ENCODE peak calls at places on chromosomes 6 and 20, in six cellular contexts. One of them, this sample, is unnamed.

GRCh38 chr6:68771426-68771825 is 136.3 kb downstream of the ADGRB3 start:
- DNase-seq in cardiac muscle cell: no peak
- DNase-seq in fibroblast of lung: no peak
- DNase-seq in psoas muscle: no peak
- DNase-seq in fibroblast of mammary gland: no peak
- DNase-seq in astrocyte: no peak
- DNase-seq in this sample: no peak

GRCh38 chr20:62136283-62137091 is 6.7 kb downstream of the PSMA7 start:
- DNase-seq in fibroblast of lung: peak
- DNase-seq in fibroblast of mammary gland: peak
- DNase-seq in cardiac muscle cell: peak
- DNase-seq in psoas muscle: peak
- DNase-seq in astrocyte: peak
- DNase-seq in this sample: peak

GRCh38 chr6:19320066-19320465 is 517.1 kb upstream of the ID4 start:
- DNase-seq in astrocyte: no peak
- DNase-seq in cardiac muscle cell: no peak
- DNase-seq in fibroblast of mammary gland: no peak
- DNase-seq in fibroblast of lung: no peak
- DNase-seq in psoas muscle: no peak
- DNase-seq in this sample: no peak

GRCh38 chr20:50360218-50360672 is 149.9 kb upstream of the PTPN1 start:
- DNase-seq in cardiac muscle cell: no peak
- DNase-seq in fibroblast of lung: no peak
- DNase-seq in fibroblast of mammary gland: no peak
- DNase-seq in astrocyte: no peak
- DNase-seq in psoas muscle: no peak
- DNase-seq in this sample: no peak

GRCh38 chr6:78942451-78942850 is 75.1 kb downstream of the IRAK1BP1 start:
- DNase-seq in astrocyte: peak
- DNase-seq in psoas muscle: no peak
- DNase-seq in cardiac muscle cell: peak
- DNase-seq in fibroblast of lung: no peak
- DNase-seq in fibroblast of mammary gland: peak
- DNase-seq in this sample: peak

GRCh38 chr6:44058617-44059358 is 68.5 kb downstream of the MRPL14 start:
- DNase-seq in fibroblast of lung: peak
- DNase-seq in fibroblast of mammary gland: peak
- DNase-seq in astrocyte: peak
- DNase-seq in psoas muscle: peak
- DNase-seq in cardiac muscle cell: peak
- DNase-seq in this sample: peak

GRCh38 chr6:103617642-103618041 is 1242.1 kb downstream of the HACE1 start:
- DNase-seq in astrocyte: no peak
- DNase-seq in fibroblast of mammary gland: no peak
- DNase-seq in psoas muscle: no peak
- DNase-seq in cardiac muscle cell: no peak
- DNase-seq in fibroblast of lung: no peak
- DNase-seq in this sample: no peak

GRCh38 chr6:118468682-118469465 is 79.2 kb upstream of the PLN start:
- DNase-seq in astrocyte: peak
- DNase-seq in psoas muscle: no peak
- DNase-seq in fibroblast of lung: peak
- DNase-seq in cardiac muscle cell: peak
- DNase-seq in fibroblast of mammary gland: peak
- DNase-seq in this sample: no peak

GRCh38 chr20:14580426-14581074 is 243.1 kb upstream of the FLRT3 start:
- DNase-seq in cardiac muscle cell: no peak
- DNase-seq in psoas muscle: no peak
- DNase-seq in astrocyte: no peak
- DNase-seq in fibroblast of lung: peak
- DNase-seq in fibroblast of mammary gland: no peak
- DNase-seq in this sample: no peak

GRCh38 chr6:1917628-1918371 is 308.1 kb downstream of the FOXC1 start:
- DNase-seq in fibroblast of lung: peak
- DNase-seq in fibroblast of mammary gland: peak
- DNase-seq in cardiac muscle cell: peak
- DNase-seq in psoas muscle: no peak
- DNase-seq in astrocyte: peak
- DNase-seq in this sample: peak

GRCh38 chr20:59163641-59164530 is at the start of gene ZNF831:
- DNase-seq in fibroblast of lung: no peak
- DNase-seq in psoas muscle: no peak
- DNase-seq in cardiac muscle cell: no peak
- DNase-seq in fibroblast of mammary gland: no peak
- DNase-seq in astrocyte: no peak
- DNase-seq in this sample: no peak

GRCh38 chr20:3563548-3564177 is 92.8 kb downstream of the ATRN start:
- DNase-seq in fibroblast of lung: peak
- DNase-seq in fibroblast of mammary gland: peak
- DNase-seq in psoas muscle: no peak
- DNase-seq in astrocyte: peak
- DNase-seq in cardiac muscle cell: peak
- DNase-seq in this sample: peak

GRCh38 chr6:679282-679681 is 13.7 kb downstream of the EXOC2 start:
- DNase-seq in fibroblast of lung: peak
- DNase-seq in psoas muscle: no peak
- DNase-seq in cardiac muscle cell: no peak
- DNase-seq in astrocyte: peak
- DNase-seq in fibroblast of mammary gland: peak
- DNase-seq in this sample: no peak

GRCh38 chr6:3879194-3879952 is 30.2 kb downstream of the FAM50B start:
- DNase-seq in fibroblast of mammary gland: no peak
- DNase-seq in astrocyte: no peak
- DNase-seq in cardiac muscle cell: no peak
- DNase-seq in psoas muscle: no peak
- DNase-seq in fibroblast of lung: no peak
- DNase-seq in this sample: no peak

GRCh38 chr6:90168693-90169131 is 127.9 kb downstream of the BACH2 start:
- DNase-seq in psoas muscle: no peak
- DNase-seq in fibroblast of mammary gland: peak
- DNase-seq in cardiac muscle cell: peak
- DNase-seq in fibroblast of lung: peak
- DNase-seq in astrocyte: peak
- DNase-seq in this sample: peak

GRCh38 chr20:19975436-19975799 is 41.7 kb upstream of the NAA20 start:
- DNase-seq in fibroblast of mammary gland: peak
- DNase-seq in psoas muscle: no peak
- DNase-seq in cardiac muscle cell: peak
- DNase-seq in fibroblast of lung: peak
- DNase-seq in astrocyte: peak
- DNase-seq in this sample: no peak

GRCh38 chr20:51611625-51611890 is 69.0 kb upstream of the NFATC2 start:
- DNase-seq in fibroblast of mammary gland: no peak
- DNase-seq in astrocyte: no peak
- DNase-seq in psoas muscle: no peak
- DNase-seq in fibroblast of lung: no peak
- DNase-seq in cardiac muscle cell: no peak
- DNase-seq in this sample: no peak

GRCh38 chr20:51610761-51611624 is 68.5 kb upstream of the NFATC2 start:
- DNase-seq in psoas muscle: no peak
- DNase-seq in astrocyte: no peak
- DNase-seq in fibroblast of lung: no peak
- DNase-seq in fibroblast of mammary gland: no peak
- DNase-seq in cardiac muscle cell: no peak
- DNase-seq in this sample: no peak

GRCh38 chr20:51613576-51613975 is 71.1 kb upstream of the NFATC2 start:
- DNase-seq in cardiac muscle cell: no peak
- DNase-seq in fibroblast of mammary gland: no peak
- DNase-seq in fibroblast of lung: no peak
- DNase-seq in astrocyte: no peak
- DNase-seq in psoas muscle: no peak
- DNase-seq in this sample: no peak

GRCh38 chr20:51612896-51613295 is 70.4 kb upstream of the NFATC2 start:
- DNase-seq in fibroblast of lung: no peak
- DNase-seq in fibroblast of mammary gland: no peak
- DNase-seq in cardiac muscle cell: no peak
- DNase-seq in psoas muscle: no peak
- DNase-seq in astrocyte: no peak
- DNase-seq in this sample: no peak

GRCh38 chr20:51616060-51616459 is 73.5 kb upstream of the NFATC2 start:
- DNase-seq in psoas muscle: no peak
- DNase-seq in cardiac muscle cell: no peak
- DNase-seq in fibroblast of lung: no peak
- DNase-seq in fibroblast of mammary gland: no peak
- DNase-seq in astrocyte: no peak
- DNase-seq in this sample: no peak
- TF ChIP-seq CTCF in psoas muscle: no peak
- TF ChIP-seq CTCF in cardiac muscle cell: no peak
- TF ChIP-seq CTCF in fibroblast of lung: no peak
- TF ChIP-seq CTCF in fibroblast of mammary gland: peak
- TF ChIP-seq CTCF in astrocyte: no peak
- TF ChIP-seq CTCF in this sample: no peak

GRCh38 chr20:34211591-34211990 is 29.6 kb upstream of the ASIP start:
- DNase-seq in fibroblast of lung: no peak
- DNase-seq in fibroblast of mammary gland: no peak
- DNase-seq in astrocyte: no peak
- DNase-seq in psoas muscle: no peak
- DNase-seq in cardiac muscle cell: no peak
- DNase-seq in this sample: no peak

GRCh38 chr20:34216382-34216742 is 24.9 kb upstream of the ASIP start:
- DNase-seq in fibroblast of mammary gland: no peak
- DNase-seq in psoas muscle: no peak
- DNase-seq in cardiac muscle cell: no peak
- DNase-seq in fibroblast of lung: no peak
- DNase-seq in astrocyte: no peak
- DNase-seq in this sample: no peak

GRCh38 chr20:34213213-34213612 is 28.0 kb upstream of the ASIP start:
- DNase-seq in fibroblast of lung: no peak
- DNase-seq in astrocyte: no peak
- DNase-seq in cardiac muscle cell: no peak
- DNase-seq in fibroblast of mammary gland: no peak
- DNase-seq in psoas muscle: no peak
- DNase-seq in this sample: no peak

GRCh38 chr20:34220581-34220980 is 20.6 kb upstream of the ASIP start:
- DNase-seq in psoas muscle: no peak
- DNase-seq in fibroblast of lung: peak
- DNase-seq in fibroblast of mammary gland: peak
- DNase-seq in cardiac muscle cell: peak
- DNase-seq in astrocyte: peak
- DNase-seq in this sample: peak

GRCh38 chr20:34215711-34216381 is 25.4 kb upstream of the ASIP start:
- DNase-seq in psoas muscle: peak
- DNase-seq in cardiac muscle cell: peak
- DNase-seq in fibroblast of mammary gland: peak
- DNase-seq in astrocyte: peak
- DNase-seq in fibroblast of lung: peak
- DNase-seq in this sample: peak
- H3K4me3 ChIP-seq in psoas muscle: peak
- H3K4me3 ChIP-seq in cardiac muscle cell: peak
- H3K4me3 ChIP-seq in fibroblast of mammary gland: peak
- H3K4me3 ChIP-seq in astrocyte: peak
- H3K4me3 ChIP-seq in fibroblast of lung: peak
- H3K4me3 ChIP-seq in this sample: peak

DNA sequence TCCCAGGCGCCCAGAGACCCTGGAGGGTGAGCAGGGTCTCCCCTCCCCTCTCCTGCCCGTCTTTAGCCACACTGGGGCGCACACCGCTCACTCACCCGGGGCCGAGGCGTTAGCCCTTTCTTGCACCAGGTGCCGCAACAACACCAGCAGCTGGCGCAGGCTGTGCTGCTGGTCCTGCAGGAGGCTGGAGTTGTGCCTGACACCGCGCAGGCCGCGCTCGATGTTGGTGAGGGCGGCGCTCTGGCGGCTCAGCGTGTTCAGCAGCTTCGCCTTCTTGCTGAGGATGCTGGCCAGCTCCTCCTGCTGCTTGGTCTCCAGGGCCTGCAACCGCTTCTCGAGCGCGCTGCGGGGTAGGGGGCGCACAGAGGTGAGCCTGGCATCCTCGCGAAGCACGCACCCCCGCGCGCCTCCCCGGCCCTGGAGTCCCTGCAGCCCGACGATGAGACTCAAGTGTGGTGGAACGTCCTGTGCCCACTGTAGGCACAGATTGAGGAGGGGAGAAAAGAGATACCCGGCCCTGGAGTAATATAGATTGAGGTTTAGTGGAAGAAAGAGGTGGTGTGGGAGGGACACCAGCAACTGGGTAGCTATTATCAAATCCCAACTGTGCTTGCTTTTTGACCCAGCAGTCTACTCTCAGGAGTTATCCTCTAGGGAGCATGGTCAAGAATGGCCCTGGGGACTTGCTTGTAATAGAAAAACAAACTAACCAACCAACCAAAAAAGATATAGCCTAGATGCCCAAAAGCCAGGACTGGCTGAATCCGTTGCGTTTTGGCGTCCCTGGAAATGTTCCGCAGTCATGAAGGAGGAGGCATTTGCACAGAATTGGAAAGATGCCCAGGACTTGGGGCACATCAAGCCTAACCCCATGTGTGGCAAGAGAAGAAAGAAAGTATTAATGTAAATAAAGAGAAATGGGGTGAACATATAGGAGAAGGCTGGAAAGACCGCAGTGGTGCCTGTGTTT is 30.9 kb downstream of the ANGPT4 start:
- DNase-seq in fibroblast of lung: peak
- DNase-seq in astrocyte: peak
- DNase-seq in cardiac muscle cell: peak
- DNase-seq in fibroblast of mammary gland: peak
- DNase-seq in psoas muscle: no peak
- DNase-seq in this sample: peak
- TF ChIP-seq CTCF in fibroblast of lung: no peak
- TF ChIP-seq CTCF in astrocyte: no peak
- TF ChIP-seq CTCF in cardiac muscle cell: peak
- TF ChIP-seq CTCF in fibroblast of mammary gland: no peak
- TF ChIP-seq CTCF in psoas muscle: no peak
- TF ChIP-seq CTCF in this sample: no peak

GRCh38 chr20:47501483-47502270 is at the start of gene NCOA3:
- DNase-seq in astrocyte: peak
- DNase-seq in psoas muscle: peak
- DNase-seq in fibroblast of lung: peak
- DNase-seq in fibroblast of mammary gland: peak
- DNase-seq in cardiac muscle cell: peak
- DNase-seq in this sample: peak

GRCh38 chr20:47502271-47502730 is 614 bp downstream of the NCOA3 start:
- DNase-seq in fibroblast of lung: no peak
- DNase-seq in cardiac muscle cell: peak
- DNase-seq in astrocyte: no peak
- DNase-seq in psoas muscle: peak
- DNase-seq in fibroblast of mammary gland: no peak
- DNase-seq in this sample: peak

GRCh38 chr20:47499053-47499452 is 2.6 kb upstream of the NCOA3 start:
- DNase-seq in psoas muscle: no peak
- DNase-seq in fibroblast of mammary gland: no peak
- DNase-seq in fibroblast of lung: no peak
- DNase-seq in cardiac muscle cell: no peak
- DNase-seq in astrocyte: no peak
- DNase-seq in this sample: no peak

GRCh38 chr20:47501117-47501482 is 587 bp upstream of the NCOA3 start:
- DNase-seq in psoas muscle: no peak
- DNase-seq in fibroblast of lung: peak
- DNase-seq in fibroblast of mammary gland: no peak
- DNase-seq in cardiac muscle cell: no peak
- DNase-seq in astrocyte: no peak
- DNase-seq in this sample: peak

DNA sequence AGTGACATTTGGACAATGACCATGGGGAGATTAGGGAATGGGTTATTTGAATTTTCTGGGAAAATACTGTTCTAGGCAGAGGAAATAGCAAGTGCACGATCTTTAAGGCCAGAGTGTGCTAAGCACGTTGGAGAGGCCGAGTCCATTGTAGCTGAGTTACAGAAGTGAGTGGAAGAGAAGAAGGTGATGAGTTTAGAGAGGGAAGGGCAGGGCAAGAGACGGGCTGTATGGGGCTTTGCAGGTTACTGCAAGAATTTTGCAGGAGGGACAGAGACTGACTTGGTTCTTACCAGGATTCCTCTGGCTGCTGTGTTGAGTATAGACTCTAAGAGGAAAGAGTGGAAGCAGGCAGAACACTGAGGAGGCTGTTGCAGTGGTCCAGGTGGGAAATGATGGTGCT is 1.1 kb upstream of the NCOA3 start:
- DNase-seq in psoas muscle: no peak
- DNase-seq in fibroblast of mammary gland: no peak
- DNase-seq in astrocyte: no peak
- DNase-seq in fibroblast of lung: no peak
- DNase-seq in cardiac muscle cell: no peak
- DNase-seq in this sample: no peak
- H3K4me3 ChIP-seq in psoas muscle: peak
- H3K4me3 ChIP-seq in fibroblast of mammary gland: no peak
- H3K4me3 ChIP-seq in astrocyte: no peak
- H3K4me3 ChIP-seq in fibroblast of lung: peak
- H3K4me3 ChIP-seq in cardiac muscle cell: no peak
- H3K4me3 ChIP-seq in this sample: no peak

This sample was measured in fibroblast of the aortic adventitia.